ENCODE peak calls at places on chromosome 2, in ten cellular contexts. B is NCI-H2081, M is T-helper 22 cell, S is OCI-LY7, O is A172, Q is M059J, D is NCI-H1436, J is nucleus accumbens, V is HTR-8/SVneo, R is SIG-M5. L is an unnamed sample.
A peak's percentile ranks its signal among the peaks of the same experiment; 100 is the strongest.

GRCh38 chr2:204472375-204472774 is 72.9 kb upstream of the PARD3B start:
- DNase-seq in B (no peak), M (no peak), S (no peak), O (no peak), Q (peak; percentile 17), D (no peak), J (no peak), V (no peak), R (no peak), L (no peak)

GRCh38 chr2:26532301-26533250 is 54.7 kb upstream of the OTOF start:
- DNase-seq in B (no peak), M (no peak), S (no peak), O (no peak), Q (no peak), D (no peak), J (no peak), V (no peak), R (no peak), L (no peak)

GRCh38 chr2:8329660-8330622 is 351.9 kb upstream of the ID2 start:
- DNase-seq in B (no peak), M (no peak), S (no peak), O (no peak), Q (no peak), D (no peak), J (peak; percentile 8), V (no peak), R (no peak), L (no peak)

GRCh38 chr2:29420999-29421856 is 306.0 kb downstream of the CLIP4 start:
- DNase-seq in B (no peak), M (no peak), S (no peak), O (no peak), Q (peak; percentile 46), D (no peak), J (no peak), V (no peak), R (no peak), L (no peak)

GRCh38 chr2:148360662-148361061 is 283.9 kb upstream of the EPC2 start:
- DNase-seq in B (no peak), M (no peak), S (no peak), O (no peak), Q (no peak), D (no peak), J (no peak), V (no peak), R (no peak), L (no peak)

GRCh38 chr2:236536727-236537398 is 32.8 kb upstream of the ACKR3 start:
- DNase-seq in B (no peak), M (peak; percentile 21), S (peak; percentile 63), O (no peak), Q (no peak), D (no peak), J (no peak), V (no peak), R (no peak), L (no peak)

GRCh38 chr2:215921884-215922283 is 91.5 kb downstream of the MREG start:
- DNase-seq in B (no peak), M (no peak), S (no peak), O (peak; percentile 72), Q (peak; percentile 78), D (no peak), J (no peak), V (peak; percentile 41), R (no peak), L (peak; percentile 23)

GRCh38 chr2:196331816-196332215 is 160.4 kb upstream of the STK17B start:
- DNase-seq in B (no peak), M (no peak), S (no peak), O (no peak), Q (no peak), D (no peak), J (no peak), V (no peak), R (no peak), L (no peak)

GRCh38 chr2:73972846-73973245 is 11.9 kb upstream of the TET3 start:
- DNase-seq in B (no peak), M (no peak), S (peak; percentile 26), O (no peak), Q (no peak), D (no peak), J (no peak), V (no peak), R (peak; percentile 34), L (no peak)

GRCh38 chr2:47309952-47310800 is 92.8 kb upstream of the MSH2 start:
- DNase-seq in B (peak; percentile 12), M (no peak), S (peak; percentile 18), O (peak; percentile 82), Q (no peak), D (no peak), J (peak; percentile 68), V (no peak), R (peak; percentile 59), L (no peak)

GRCh38 chr2:233853353-233853752 is 982 bp downstream of the HJURP start:
- DNase-seq in B (no peak), M (no peak), S (no peak), O (no peak), Q (no peak), D (no peak), J (no peak), V (no peak), R (no peak), L (no peak)

GRCh38 chr2:236176417-236176816 is 8.2 kb upstream of the GBX2 start:
- DNase-seq in B (peak; percentile 2), M (no peak), S (peak; percentile 32), O (no peak), Q (no peak), D (no peak), J (no peak), V (peak; percentile 39), R (no peak), L (no peak)

GRCh38 chr2:25324251-25324650 is 17.5 kb downstream of the DNMT3A start:
- DNase-seq in B (no peak), M (no peak), S (no peak), O (no peak), Q (no peak), D (no peak), J (no peak), V (no peak), R (no peak), L (no peak)

GRCh38 chr2:54084600-54084999 is 30.8 kb upstream of the ACYP2 start:
- DNase-seq in B (no peak), M (no peak), S (no peak), O (peak; percentile 39), Q (peak; percentile 42), D (no peak), J (peak; percentile 12), V (no peak), R (no peak), L (no peak)

L was measured in epithelial cell of proximal tubule.